ENCODE peak calls at places on chromosome 14, in nine cellular contexts. One of them, this sample, is unnamed. For H3K4me1, the result is how much of the 10 kb centered on the place peaks cover.

GRCh38 chr14:105891631-105892452 is 365.5 kb downstream of the TMEM121 start:
- DNase-seq in heart right ventricle: peak
- DNase-seq in A549: no peak
- DNase-seq in stomach: peak
- DNase-seq in spleen: peak
- DNase-seq in H1: no peak
- DNase-seq in hepatocyte: no peak
- DNase-seq in CD8-positive, alpha-beta memory T cell: peak
- DNase-seq in RWPE2: peak
- DNase-seq in this sample: no peak

GRCh38 chr14:100358396-100358795 is 35.3 kb downstream of the SLC25A47 start:
- DNase-seq in H1: no peak
- DNase-seq in A549: no peak
- DNase-seq in CD8-positive, alpha-beta memory T cell: no peak
- DNase-seq in stomach: no peak
- DNase-seq in heart right ventricle: no peak
- DNase-seq in hepatocyte: no peak
- DNase-seq in RWPE2: no peak
- DNase-seq in spleen: no peak
- DNase-seq in this sample: no peak

GRCh38 chr14:97848351-97848980 is 1051.3 kb downstream of the VRK1 start:
- DNase-seq in H1: peak
- DNase-seq in heart right ventricle: no peak
- DNase-seq in RWPE2: no peak
- DNase-seq in A549: no peak
- DNase-seq in CD8-positive, alpha-beta memory T cell: no peak
- DNase-seq in stomach: no peak
- DNase-seq in hepatocyte: peak
- DNase-seq in spleen: no peak
- DNase-seq in this sample: no peak

GRCh38 chr14:61553730-61554641 is 141.3 kb upstream of the HIF1A start:
- DNase-seq in H1: no peak
- DNase-seq in heart right ventricle: no peak
- DNase-seq in spleen: no peak
- DNase-seq in hepatocyte: peak
- DNase-seq in CD8-positive, alpha-beta memory T cell: no peak
- DNase-seq in stomach: no peak
- DNase-seq in RWPE2: peak
- DNase-seq in A549: peak
- DNase-seq in this sample: no peak

GRCh38 chr14:51727526-51727925 is 75.8 kb downstream of the FRMD6 start:
- DNase-seq in RWPE2: no peak
- DNase-seq in CD8-positive, alpha-beta memory T cell: no peak
- DNase-seq in heart right ventricle: no peak
- DNase-seq in spleen: no peak
- DNase-seq in H1: no peak
- DNase-seq in A549: no peak
- DNase-seq in stomach: no peak
- DNase-seq in hepatocyte: no peak
- DNase-seq in this sample: no peak

GRCh38 chr14:25516838-25517237 is 466.9 kb upstream of the STXBP6 start:
- DNase-seq in A549: no peak
- DNase-seq in RWPE2: no peak
- DNase-seq in spleen: no peak
- DNase-seq in stomach: no peak
- DNase-seq in H1: peak
- DNase-seq in heart right ventricle: no peak
- DNase-seq in hepatocyte: no peak
- DNase-seq in CD8-positive, alpha-beta memory T cell: no peak
- DNase-seq in this sample: no peak

GRCh38 chr14:98931911-98932310 is 340.1 kb downstream of the BCL11B start:
- DNase-seq in H1: no peak
- DNase-seq in stomach: peak
- DNase-seq in A549: no peak
- DNase-seq in RWPE2: peak
- DNase-seq in heart right ventricle: no peak
- DNase-seq in spleen: peak
- DNase-seq in CD8-positive, alpha-beta memory T cell: peak
- DNase-seq in hepatocyte: no peak
- DNase-seq in this sample: no peak

GRCh38 chr14:29601559-29602109 is 326.0 kb downstream of the PRKD1 start:
- DNase-seq in heart right ventricle: no peak
- DNase-seq in A549: no peak
- DNase-seq in hepatocyte: no peak
- DNase-seq in spleen: no peak
- DNase-seq in H1: no peak
- DNase-seq in stomach: no peak
- DNase-seq in RWPE2: no peak
- DNase-seq in CD8-positive, alpha-beta memory T cell: no peak
- DNase-seq in this sample: no peak

GRCh38 chr14:106185837-106186233 is 659.5 kb downstream of the TMEM121 start:
- DNase-seq in H1: no peak
- DNase-seq in A549: no peak
- DNase-seq in spleen: peak
- DNase-seq in stomach: peak
- DNase-seq in RWPE2: no peak
- DNase-seq in CD8-positive, alpha-beta memory T cell: peak
- DNase-seq in hepatocyte: no peak
- DNase-seq in heart right ventricle: no peak
- DNase-seq in this sample: no peak

GRCh38 chr14:74459289-74459946 is 33.4 kb upstream of the SYNDIG1L start:
- DNase-seq in stomach: no peak
- DNase-seq in heart right ventricle: peak
- DNase-seq in CD8-positive, alpha-beta memory T cell: no peak
- DNase-seq in spleen: no peak
- DNase-seq in RWPE2: no peak
- DNase-seq in H1: peak
- DNase-seq in hepatocyte: peak
- DNase-seq in A549: peak
- DNase-seq in this sample: no peak

GRCh38 chr14:42002139-42002538 is 395.5 kb downstream of the LRFN5 start:
- DNase-seq in hepatocyte: no peak
- DNase-seq in heart right ventricle: no peak
- DNase-seq in RWPE2: no peak
- DNase-seq in stomach: no peak
- DNase-seq in CD8-positive, alpha-beta memory T cell: no peak
- DNase-seq in H1: no peak
- DNase-seq in A549: no peak
- DNase-seq in spleen: no peak
- DNase-seq in this sample: no peak

GRCh38 chr14:55963295-55963694 is 154.9 kb upstream of the PELI2 start:
- DNase-seq in heart right ventricle: no peak
- DNase-seq in CD8-positive, alpha-beta memory T cell: no peak
- DNase-seq in RWPE2: no peak
- DNase-seq in stomach: no peak
- DNase-seq in H1: no peak
- DNase-seq in spleen: no peak
- DNase-seq in hepatocyte: no peak
- DNase-seq in A549: no peak
- DNase-seq in this sample: no peak

GRCh38 chr14:32560213-32560857 is 231.2 kb downstream of the AKAP6 start:
- DNase-seq in hepatocyte: peak
- DNase-seq in A549: peak
- DNase-seq in stomach: peak
- DNase-seq in H1: peak
- DNase-seq in RWPE2: no peak
- DNase-seq in heart right ventricle: no peak
- DNase-seq in CD8-positive, alpha-beta memory T cell: no peak
- DNase-seq in spleen: no peak
- DNase-seq in this sample: peak

GRCh38 chr14:71143391-71144290 is 236.4 kb downstream of the PCNX1 start:
- DNase-seq in hepatocyte: peak
- DNase-seq in A549: no peak
- DNase-seq in CD8-positive, alpha-beta memory T cell: peak
- DNase-seq in spleen: no peak
- DNase-seq in H1: no peak
- DNase-seq in heart right ventricle: no peak
- DNase-seq in RWPE2: peak
- DNase-seq in stomach: no peak
- DNase-seq in this sample: no peak

GRCh38 chr14:70981005-70981952 is 74.0 kb downstream of the PCNX1 start:
- DNase-seq in hepatocyte: no peak
- DNase-seq in stomach: no peak
- DNase-seq in A549: no peak
- DNase-seq in RWPE2: no peak
- DNase-seq in H1: no peak
- DNase-seq in spleen: no peak
- DNase-seq in CD8-positive, alpha-beta memory T cell: no peak
- DNase-seq in heart right ventricle: no peak
- DNase-seq in this sample: no peak

GRCh38 chr14:63686926-63687325 is 40.9 kb downstream of the SGPP1 start:
- DNase-seq in CD8-positive, alpha-beta memory T cell: no peak
- DNase-seq in stomach: no peak
- DNase-seq in hepatocyte: no peak
- DNase-seq in A549: no peak
- DNase-seq in spleen: no peak
- DNase-seq in H1: no peak
- DNase-seq in RWPE2: no peak
- DNase-seq in heart right ventricle: no peak
- DNase-seq in this sample: no peak

GRCh38 chr14:31229009-31229408 is 21.4 kb upstream of the HECTD1 start:
- DNase-seq in spleen: no peak
- DNase-seq in heart right ventricle: no peak
- DNase-seq in H1: no peak
- DNase-seq in CD8-positive, alpha-beta memory T cell: no peak
- DNase-seq in stomach: no peak
- DNase-seq in A549: no peak
- DNase-seq in RWPE2: no peak
- DNase-seq in hepatocyte: no peak
- DNase-seq in this sample: no peak

GRCh38 chr14:31230559-31230958 is 23.0 kb upstream of the HECTD1 start:
- DNase-seq in spleen: no peak
- DNase-seq in CD8-positive, alpha-beta memory T cell: no peak
- DNase-seq in heart right ventricle: no peak
- DNase-seq in hepatocyte: no peak
- DNase-seq in H1: no peak
- DNase-seq in A549: no peak
- DNase-seq in stomach: no peak
- DNase-seq in RWPE2: no peak
- DNase-seq in this sample: no peak

GRCh38 chr14:31232081-31232480 is 24.5 kb upstream of the HECTD1 start:
- DNase-seq in hepatocyte: no peak
- DNase-seq in heart right ventricle: no peak
- DNase-seq in CD8-positive, alpha-beta memory T cell: no peak
- DNase-seq in RWPE2: peak
- DNase-seq in H1: no peak
- DNase-seq in stomach: peak
- DNase-seq in spleen: no peak
- DNase-seq in A549: no peak
- DNase-seq in this sample: no peak

GRCh38 chr14:31229638-31230229 is 22.1 kb upstream of the HECTD1 start:
- DNase-seq in CD8-positive, alpha-beta memory T cell: no peak
- DNase-seq in stomach: peak
- DNase-seq in heart right ventricle: peak
- DNase-seq in hepatocyte: peak
- DNase-seq in A549: peak
- DNase-seq in H1: peak
- DNase-seq in spleen: no peak
- DNase-seq in RWPE2: peak
- DNase-seq in this sample: peak

GRCh38 chr14:31228533-31228932 is 20.9 kb upstream of the HECTD1 start:
- DNase-seq in stomach: no peak
- DNase-seq in CD8-positive, alpha-beta memory T cell: no peak
- DNase-seq in RWPE2: no peak
- DNase-seq in H1: no peak
- DNase-seq in heart right ventricle: no peak
- DNase-seq in A549: no peak
- DNase-seq in spleen: no peak
- DNase-seq in hepatocyte: no peak
- DNase-seq in this sample: no peak
- H3K4me1 ChIP-seq in stomach: under half
- H3K4me1 ChIP-seq in CD8-positive, alpha-beta memory T cell: under half
- H3K4me1 ChIP-seq in RWPE2: under half
- H3K4me1 ChIP-seq in H1: under half
- H3K4me1 ChIP-seq in heart right ventricle: under half
- H3K4me1 ChIP-seq in A549: under half
- H3K4me1 ChIP-seq in spleen: under half
- H3K4me1 ChIP-seq in hepatocyte: under half
- H3K4me1 ChIP-seq in this sample: under half

DNA sequence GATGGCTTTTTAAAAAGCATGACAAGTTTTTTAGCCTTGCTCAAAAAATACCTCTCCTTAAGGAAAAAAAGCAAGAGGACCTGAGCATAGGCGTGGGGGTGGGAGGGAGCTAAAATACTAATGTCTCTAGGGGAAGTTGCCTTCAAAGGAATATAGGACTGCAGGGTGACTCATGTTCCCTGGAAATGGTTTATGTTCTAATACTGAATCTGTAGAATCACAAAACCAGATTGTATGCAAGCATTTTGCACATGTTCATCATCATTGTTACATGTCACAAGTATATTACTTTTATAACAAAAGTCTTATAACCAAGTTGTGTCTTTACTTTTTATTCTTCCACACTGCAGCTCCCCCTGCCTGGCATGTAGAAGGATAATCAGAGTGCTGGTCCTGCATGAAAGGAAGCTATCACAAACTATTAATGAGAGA is 36.6 kb downstream of the GPR135 start:
- DNase-seq in stomach: no peak
- DNase-seq in H1: no peak
- DNase-seq in hepatocyte: no peak
- DNase-seq in A549: no peak
- DNase-seq in RWPE2: no peak
- DNase-seq in heart right ventricle: no peak
- DNase-seq in spleen: no peak
- DNase-seq in CD8-positive, alpha-beta memory T cell: no peak
- DNase-seq in this sample: no peak
- H3K4me1 ChIP-seq in stomach: under half
- H3K4me1 ChIP-seq in H1: under half
- H3K4me1 ChIP-seq in hepatocyte: under half
- H3K4me1 ChIP-seq in A549: under half
- H3K4me1 ChIP-seq in RWPE2: under half
- H3K4me1 ChIP-seq in heart right ventricle: under half
- H3K4me1 ChIP-seq in spleen: under half
- H3K4me1 ChIP-seq in CD8-positive, alpha-beta memory T cell: under half
- H3K4me1 ChIP-seq in this sample: under half

DNA sequence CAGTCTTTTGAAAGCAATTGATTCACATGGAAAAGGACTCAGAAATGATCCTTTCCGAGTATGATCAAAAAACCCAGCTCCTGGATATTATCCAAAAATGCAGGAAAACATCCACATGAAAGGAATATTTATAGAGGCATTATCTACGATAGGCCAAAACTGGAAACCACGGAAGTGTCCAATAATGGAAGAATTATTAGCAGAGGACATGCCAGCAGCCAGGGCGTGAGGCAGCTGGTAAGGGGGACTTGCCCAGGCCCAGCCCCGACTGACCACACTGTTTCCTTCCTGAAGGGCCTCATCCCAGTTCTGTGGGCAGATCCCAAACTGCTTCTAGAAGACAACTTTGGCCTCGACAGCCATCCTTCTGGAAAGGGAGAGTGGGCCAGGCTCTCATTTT is 20.5 kb downstream of the ACTN1 start:
- DNase-seq in CD8-positive, alpha-beta memory T cell: no peak
- DNase-seq in stomach: no peak
- DNase-seq in RWPE2: no peak
- DNase-seq in hepatocyte: no peak
- DNase-seq in spleen: no peak
- DNase-seq in heart right ventricle: no peak
- DNase-seq in H1: no peak
- DNase-seq in A549: no peak
- DNase-seq in this sample: no peak
- H3K4me1 ChIP-seq in CD8-positive, alpha-beta memory T cell: half or more
- H3K4me1 ChIP-seq in stomach: half or more
- H3K4me1 ChIP-seq in RWPE2: half or more
- H3K4me1 ChIP-seq in hepatocyte: under half
- H3K4me1 ChIP-seq in spleen: under half
- H3K4me1 ChIP-seq in heart right ventricle: half or more
- H3K4me1 ChIP-seq in H1: under half
- H3K4me1 ChIP-seq in A549: half or more
- H3K4me1 ChIP-seq in this sample: under half

GRCh38 chr14:95507701-95508103 is 8.7 kb downstream of the SYNE3 start:
- DNase-seq in stomach: peak
- DNase-seq in RWPE2: peak
- DNase-seq in hepatocyte: no peak
- DNase-seq in H1: no peak
- DNase-seq in CD8-positive, alpha-beta memory T cell: no peak
- DNase-seq in spleen: peak
- DNase-seq in A549: no peak
- DNase-seq in heart right ventricle: no peak
- DNase-seq in this sample: no peak
- H3K4me1 ChIP-seq in stomach: under half
- H3K4me1 ChIP-seq in RWPE2: under half
- H3K4me1 ChIP-seq in hepatocyte: under half
- H3K4me1 ChIP-seq in H1: under half
- H3K4me1 ChIP-seq in CD8-positive, alpha-beta memory T cell: half or more
- H3K4me1 ChIP-seq in spleen: half or more
- H3K4me1 ChIP-seq in A549: under half
- H3K4me1 ChIP-seq in heart right ventricle: under half
- H3K4me1 ChIP-seq in this sample: under half

This sample was measured in lung.